ENCODE peak calls at places on chromosomes 3 and 15, in nine cellular contexts. D is HCT116, A is right lobe of liver, M is IMR-90, N is dorsolateral prefrontal cortex, E is pancreas, S is GM23338, Z is A673, C is heart left ventricle. K is an unnamed sample.

GRCh38 chr3:197353001-197353866 is 54.8 kb upstream of the DLG1 start:
- DNase-seq in M (no peak), S (no peak), C (no peak), A (no peak), E (no peak), N (no peak), D (no peak), Z (no peak), K (no peak)

GRCh38 chr3:100561459-100562158 is 47.8 kb upstream of the ADGRG7 start:
- DNase-seq in E (no peak), A (no peak), Z (peak; percentile 75), S (peak; percentile 64), D (no peak), C (no peak), N (no peak), M (peak; percentile 86), K (peak; percentile 89)

GRCh38 chr3:55147856-55148720 is 220.2 kb upstream of the LRTM1 start:
- DNase-seq in M (peak; percentile 76), A (no peak), D (no peak), Z (no peak), S (no peak), E (no peak), C (no peak), N (no peak), K (peak; percentile 47)

GRCh38 chr3:157175678-157176077 is 15.7 kb upstream of the CCNL1 start:
- DNase-seq in C (no peak), M (no peak), Z (peak; percentile 29), E (no peak), S (peak; percentile 43), A (peak; percentile 57), N (no peak), D (no peak), K (peak; percentile 52)

GRCh38 chr15:30038667-30039523 is 43.9 kb upstream of the GOLGA8J start:
- DNase-seq in M (no peak), D (no peak), N (no peak), A (peak; percentile 81), Z (peak; percentile 38), S (no peak), E (no peak), C (no peak), K (no peak)

GRCh38 chr15:65980824-65981456 is 111.6 kb downstream of the RAB11A start:
- DNase-seq in A (peak; percentile 48), E (no peak), D (peak; percentile 56), S (peak; percentile 96), M (peak; percentile 79), Z (peak; percentile 77), N (peak; percentile 76), C (peak; percentile 43), K (peak; percentile 89)

GRCh38 chr3:8445861-8446260 is 55.8 kb upstream of the LMCD1 start:
- DNase-seq in Z (peak; percentile 45), A (no peak), C (no peak), N (no peak), E (no peak), S (no peak), D (no peak), M (peak; percentile 97), K (peak; percentile 97)

GRCh38 chr3:97930018-97930417 is 42.2 kb downstream of the RIOX2 start:
- DNase-seq in D (no peak), A (no peak), M (no peak), E (no peak), N (no peak), C (peak; percentile 30), Z (no peak), S (no peak), K (no peak)

GRCh38 chr15:36903195-36903594 is 197.2 kb downstream of the MEIS2 start:
- DNase-seq in D (no peak), A (no peak), S (no peak), M (no peak), C (no peak), Z (no peak), N (no peak), E (no peak), K (no peak)

GRCh38 chr3:72520690-72521308 is 327.4 kb downstream of the SHQ1 start:
- DNase-seq in S (no peak), C (no peak), M (peak; percentile 89), E (no peak), Z (no peak), D (peak; percentile 16), N (no peak), A (no peak), K (no peak)

GRCh38 chr3:102114264-102114979 is 265.1 kb downstream of the NFKBIZ start:
- DNase-seq in M (no peak), A (no peak), D (no peak), N (no peak), C (no peak), S (no peak), Z (no peak), E (no peak), K (no peak)

GRCh38 chr3:4828279-4829030 is 150.8 kb upstream of the BHLHE40 start:
- DNase-seq in M (peak; percentile 31), S (no peak), E (no peak), N (no peak), Z (no peak), D (no peak), A (peak; percentile 31), C (peak; percentile 46), K (no peak)

GRCh38 chr15:67840747-67841634 is 1.1 kb upstream of the RNU6-1 start:
- DNase-seq in E (peak; percentile 77), N (no peak), C (no peak), A (no peak), M (peak; percentile 58), Z (no peak), S (no peak), D (no peak), K (peak; percentile 53)

GRCh38 chr3:131701153-131701791 is 198.5 kb upstream of the MRPL3 start:
- DNase-seq in A (no peak), C (no peak), D (no peak), E (no peak), S (no peak), N (no peak), M (no peak), Z (no peak), K (no peak)

GRCh38 chr15:76235186-76235826 is 76.0 kb downstream of the ETFA start:
- DNase-seq in Z (peak; percentile 78), D (peak; percentile 19), C (no peak), A (no peak), M (peak; percentile 53), E (no peak), N (no peak), S (peak; percentile 67), K (peak; percentile 45)

GRCh38 chr3:185084883-185085282 is 68.0 kb downstream of the C3orf70 start:
- DNase-seq in E (no peak), Z (no peak), A (no peak), C (no peak), D (no peak), S (peak; percentile 35), N (no peak), M (peak; percentile 77), K (no peak)

DNA sequence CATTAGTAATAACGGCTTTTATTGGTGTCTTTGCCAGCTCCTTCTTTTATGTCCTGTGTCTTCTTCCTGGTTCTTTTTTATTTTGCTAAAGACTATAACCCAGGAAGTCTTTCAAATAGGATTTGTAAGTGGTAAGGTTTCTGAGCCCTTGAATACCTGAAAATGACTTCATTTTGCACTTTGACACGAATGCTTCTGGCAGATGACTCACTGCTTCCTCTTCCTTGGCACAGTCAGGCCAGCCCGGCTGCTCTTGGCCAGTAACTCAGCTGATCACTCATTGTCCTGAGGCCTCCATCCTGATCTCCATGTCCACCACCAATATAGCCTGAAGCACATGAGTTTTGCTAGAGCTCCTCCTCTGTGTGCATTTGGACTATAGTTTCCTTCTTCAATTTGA is 48.7 kb upstream of the NR2E3 start:
- DNase-seq in M (peak; percentile 92), D (peak; percentile 76), E (no peak), S (no peak), A (peak; percentile 76), C (no peak), N (no peak), Z (no peak), K (peak; percentile 75)
- H3K4me3 ChIP-seq in M (no peak overlapping the region), D (no peak overlapping the region), E (no peak overlapping the region), S (no peak overlapping the region), A (no peak overlapping the region), C (no peak overlapping the region), N (no peak overlapping the region), Z (no peak overlapping the region), K (no peak overlapping the region)

DNA sequence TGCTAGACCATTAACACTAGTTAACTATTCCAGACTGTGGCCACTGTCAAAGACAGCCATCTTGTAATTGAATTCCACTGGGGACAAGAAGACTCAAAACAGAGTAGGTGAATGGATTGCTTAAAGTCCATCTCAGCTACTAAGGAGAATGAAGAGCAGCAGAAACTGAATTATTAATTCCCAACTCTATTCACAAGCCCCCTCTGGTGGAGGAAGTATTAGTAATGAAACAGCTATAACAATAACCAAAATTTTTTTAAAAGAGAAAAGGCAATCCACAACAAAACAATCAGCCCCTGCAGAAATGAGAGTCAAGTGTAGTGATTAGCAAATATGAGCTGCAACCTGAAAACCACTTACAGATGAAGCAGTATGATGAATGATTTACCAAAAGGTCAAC is 302.8 kb downstream of the FHIT start:
- DNase-seq in Z (no peak), C (no peak), S (peak; percentile 35), E (no peak), D (no peak), A (no peak), N (no peak), M (no peak), K (no peak)
- TF ChIP-seq CTCF in Z (no peak), C (no peak), S (peak; percentile 27), E (no peak), D (peak; percentile 45), A (peak; percentile 21), N (no peak), M (peak; percentile 39), K (no peak)

GRCh38 chr3:126834596-126835471 is 130.8 kb downstream of the CHCHD6 start:
- DNase-seq in Z (no peak), N (no peak), S (no peak), A (no peak), C (no peak), M (no peak), E (no peak), D (no peak), K (no peak)
- H3K27ac ChIP-seq in Z (no peak overlapping the region), N (no peak overlapping the region), S (no peak overlapping the region), A (no peak overlapping the region), C (no peak overlapping the region), M (no peak overlapping the region), E (no peak overlapping the region), D (no peak overlapping the region), K (no peak overlapping the region)

GRCh38 chr15:99482993-99483392 is 82.8 kb upstream of the MEF2A start:
- DNase-seq in E (no peak), N (no peak), D (no peak), S (no peak), M (no peak), A (no peak), Z (no peak), C (no peak), K (no peak)

GRCh38 chr15:99487337-99487730 is 78.5 kb upstream of the MEF2A start:
- DNase-seq in Z (no peak), E (no peak), D (no peak), A (no peak), C (no peak), S (no peak), M (no peak), N (no peak), K (no peak)

GRCh38 chr15:99486371-99487336 is 79.1 kb upstream of the MEF2A start:
- DNase-seq in D (peak; percentile 10), C (peak; percentile 93), S (peak; percentile 55), A (peak; percentile 76), Z (peak; percentile 75), E (peak; percentile 83), M (peak; percentile 60), N (peak; percentile 54), K (peak; percentile 51)

GRCh38 chr15:99485153-99485947 is 80.4 kb upstream of the MEF2A start:
- DNase-seq in E (no peak), S (peak; percentile 32), A (no peak), D (no peak), Z (no peak), M (no peak), N (no peak), C (peak; percentile 46), K (no peak)

GRCh38 chr15:99485992-99486370 is 79.8 kb upstream of the MEF2A start:
- DNase-seq in E (no peak), S (peak; percentile 27), A (no peak), Z (no peak), M (no peak), C (no peak), N (no peak), D (no peak), K (peak; percentile 34)
- H3K4me3 ChIP-seq in E (peak overlapping the region; percentile 7), S (peak overlapping the region; percentile 66), A (no peak overlapping the region), Z (peak overlapping the region; percentile 38), M (no peak overlapping the region), C (peak overlapping the region; percentile 36), N (peak overlapping the region; percentile 59), D (no peak overlapping the region), K (no peak overlapping the region)

K was measured in cardiac muscle cell.